ENCODE peak calls at places on chromosomes 3 and 15, in five cellular contexts. F is GM12864, W is astrocyte of the spinal cord, X is lower leg skin, B is fibroblast of lung. D is an unnamed sample.
A peak's percentile ranks its signal among the peaks of the same experiment; 100 is the strongest.

GRCh38 chr15:78987891-78988360 is 43.1 kb upstream of the CTSH start:
- DNase-seq in F (no peak), W (no peak), X (no peak), B (peak; percentile 19), D (no peak)

GRCh38 chr15:96264351-96264798 is 66.1 kb upstream of the NR2F2 start:
- DNase-seq in F (no peak), W (no peak), X (no peak), B (no peak), D (no peak)

GRCh38 chr3:154730221-154730620 is 300.2 kb upstream of the GPR149 start:
- DNase-seq in F (no peak), W (no peak), X (no peak), B (no peak), D (no peak)

GRCh38 chr3:193983846-193984245 is 152.1 kb upstream of the HES1 start:
- DNase-seq in F (no peak), W (no peak), X (peak; percentile 85), B (no peak), D (no peak)

GRCh38 chr3:23959147-23959900 is 14.2 kb downstream of the NR1D2 start:
- DNase-seq in F (no peak), W (peak; percentile 87), X (no peak), B (peak; percentile 88), D (no peak)

GRCh38 chr15:78663703-78664102 is 22.7 kb upstream of the CHRNB4 start:
- DNase-seq in F (no peak), W (no peak), X (no peak), B (no peak), D (peak; percentile 18)

GRCh38 chr3:9703240-9703639 is 393 bp upstream of the CPNE9 start:
- DNase-seq in F (no peak), W (no peak), X (no peak), B (no peak), D (no peak)

GRCh38 chr3:64717872-64718613 is 30.2 kb upstream of the ADAMTS9 start:
- DNase-seq in F (no peak), W (no peak), X (no peak), B (peak; percentile 13), D (no peak)

GRCh38 chr3:46979958-46980497 is 562 bp downstream of the NBEAL2 start:
- DNase-seq in F (no peak), W (no peak), X (peak; percentile 90), B (no peak), D (peak; percentile 28)

GRCh38 chr3:52302426-52303185 is 13.5 kb upstream of the DNAH1 start:
- DNase-seq in F (no peak), W (no peak), X (no peak), B (no peak), D (no peak)

GRCh38 chr3:194960446-194961032 is 274.9 kb downstream of the FAM43A start:
- DNase-seq in F (no peak), W (no peak), X (peak; percentile 68), B (no peak), D (no peak)

GRCh38 chr3:111723293-111723963 is 128.3 kb upstream of the ZBED2 start:
- DNase-seq in F (no peak), W (peak; percentile 83), X (no peak), B (peak; percentile 86), D (no peak)

GRCh38 chr15:43516185-43516584 is 1.2 kb upstream of the MAP1A start:
- DNase-seq in F (no peak), W (no peak), X (peak; percentile 89), B (peak; percentile 66), D (no peak)

GRCh38 chr3:149480326-149481017 is 6.0 kb downstream of the TM4SF4 start:
- DNase-seq in F (peak; percentile 44), W (peak; percentile 91), X (peak; percentile 90), B (peak; percentile 92), D (peak; percentile 75)

GRCh38 chr3:38022887-38023709 is 6.3 kb downstream of the PLCD1 start:
- DNase-seq in F (no peak), W (no peak), X (peak; percentile 79), B (no peak), D (no peak)

GRCh38 chr3:121584418-121584817 is 8.8 kb upstream of the FBXO40 start:
- DNase-seq in F (no peak), W (no peak), X (no peak), B (no peak), D (no peak)

GRCh38 chr3:12461097-12461649 is 23.1 kb upstream of the TSEN2 start:
- DNase-seq in F (no peak), W (no peak), X (no peak), B (no peak), D (no peak)

GRCh38 chr15:28896944-28897343 is 11.2 kb downstream of the APBA2 start:
- DNase-seq in F (no peak), W (peak; percentile 87), X (no peak), B (peak; percentile 94), D (no peak)

GRCh38 chr3:3170998-3171397 is 8.5 kb downstream of the CRBN start:
- DNase-seq in F (no peak), W (peak; percentile 43), X (no peak), B (peak; percentile 48), D (no peak)

GRCh38 chr3:62132027-62132590 is 241.2 kb downstream of the FEZF2 start:
- DNase-seq in F (no peak), W (no peak), X (no peak), B (peak; percentile 32), D (no peak)

GRCh38 chr3:193805448-193805847 is 212.4 kb downstream of the OPA1 start:
- DNase-seq in F (no peak), W (peak; percentile 97), X (peak; percentile 91), B (peak; percentile 68), D (no peak)

GRCh38 chr3:134364061-134364935 is 9.9 kb downstream of the AMOTL2 start:
- DNase-seq in F (no peak), W (peak; percentile 99), X (peak; percentile 98), B (peak; percentile 95), D (peak; percentile 95)

GRCh38 chr15:96177279-96177678 is 153.2 kb upstream of the NR2F2 start:
- DNase-seq in F (no peak), W (peak; percentile 5), X (no peak), B (no peak), D (no peak)

GRCh38 chr3:183579967-183580720 is 24.6 kb upstream of the KLHL6 start:
- DNase-seq in F (no peak), W (no peak), X (no peak), B (peak; percentile 20), D (no peak)

GRCh38 chr3:183584246-183584913 is 28.9 kb upstream of the KLHL6 start:
- DNase-seq in F (no peak), W (peak; percentile 3), X (no peak), B (peak; percentile 77), D (peak; percentile 8)

GRCh38 chr3:183583331-183584245 is 28.1 kb upstream of the KLHL6 start:
- DNase-seq in F (no peak), W (no peak), X (no peak), B (no peak), D (no peak)

GRCh38 chr3:183582161-183582560 is 26.7 kb upstream of the KLHL6 start:
- DNase-seq in F (no peak), W (no peak), X (no peak), B (no peak), D (no peak)

GRCh38 chr3:183581496-183582155 is 26.1 kb upstream of the KLHL6 start:
- DNase-seq in F (no peak), W (no peak), X (no peak), B (no peak), D (no peak)
- TF ChIP-seq CTCF in F (no peak), W (no peak), X (no peak), B (no peak), D (no peak)

GRCh38 chr3:73188707-73189106 is 127.2 kb downstream of the EBLN2 start:
- DNase-seq in F (no peak), W (no peak), X (no peak), B (no peak), D (peak; percentile 16)

GRCh38 chr3:73192036-73192738 is 130.7 kb downstream of the EBLN2 start:
- DNase-seq in F (no peak), W (no peak), X (no peak), B (no peak), D (no peak)
- TF ChIP-seq CTCF in F (peak; percentile 40), W (no peak), X (no peak), B (no peak), D (no peak)

DNA sequence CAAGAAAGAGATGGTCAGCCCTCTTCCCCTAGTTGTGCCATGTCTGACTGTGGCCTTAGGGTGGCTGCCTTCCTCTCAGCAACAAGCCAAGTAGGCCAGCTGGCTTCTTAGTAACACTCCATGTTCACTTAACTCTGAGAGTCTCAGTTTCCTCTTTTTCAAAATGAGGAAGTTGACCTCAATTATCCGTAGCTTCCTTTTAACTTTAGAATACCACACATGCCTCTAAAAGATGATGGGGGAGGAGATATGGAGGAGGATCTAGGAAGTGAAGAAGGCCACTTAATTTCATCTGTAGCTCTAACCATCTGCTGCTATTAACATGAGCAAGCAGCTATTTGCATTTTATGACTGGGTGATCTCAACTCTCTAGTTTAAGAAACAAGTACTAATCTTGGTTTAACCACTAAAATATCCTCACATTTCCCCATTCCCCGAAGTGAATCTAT is 32.9 kb downstream of the CD200R1L start:
- DNase-seq in F (peak; percentile 65), W (no peak), X (no peak), B (no peak), D (no peak)
- TF ChIP-seq CTCF in F (peak; percentile 22), W (no peak), X (no peak), B (no peak), D (no peak)

GRCh38 chr3:31543375-31543774 is 10.7 kb downstream of the STT3B start:
- DNase-seq in F (no peak), W (no peak), X (no peak), B (peak; percentile 71), D (no peak)
- TF ChIP-seq CTCF in F (no peak), W (no peak), X (no peak), B (no peak), D (no peak)

DNA sequence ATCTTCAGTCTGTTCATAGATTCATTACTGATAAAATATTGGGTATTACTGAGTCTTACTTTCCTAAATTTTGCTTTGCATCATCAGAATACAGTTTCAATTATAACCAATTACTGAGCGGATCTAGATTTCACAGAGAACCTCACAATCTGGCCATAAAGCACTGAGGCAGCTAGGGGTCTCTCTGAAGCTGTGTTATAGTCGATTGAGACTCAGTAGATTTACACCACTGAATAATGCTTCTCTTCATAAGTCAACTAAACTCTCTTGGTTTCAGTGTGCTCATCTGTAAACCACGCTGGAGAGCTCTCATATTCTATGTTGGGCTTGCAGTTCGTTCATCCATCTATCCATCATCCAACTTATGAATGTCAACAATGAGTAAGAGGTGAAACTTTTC is 180.6 kb downstream of the GREM1 start:
- DNase-seq in F (no peak), W (no peak), X (no peak), B (no peak), D (no peak)
- TF ChIP-seq CTCF in F (no peak), W (no peak), X (no peak), B (no peak), D (no peak)

GRCh38 chr3:128620268-128620691 is 30.3 kb downstream of the RPN1 start:
- DNase-seq in F (no peak), W (no peak), X (peak; percentile 84), B (no peak), D (no peak)
- TF ChIP-seq CTCF in F (no peak), W (no peak), X (no peak), B (no peak), D (no peak)

D was measured in nephron progenitor cell.